ENCODE peak calls at places on chromosomes 7 and 10, in nine cellular contexts. One of them, this sample, is unnamed.

GRCh38 chr10:44862917-44863316 is 48.2 kb upstream of the TMEM72 start:
- DNase-seq in H1: peak
- DNase-seq in RWPE1: no peak
- DNase-seq in PC-9: no peak
- DNase-seq in lower lobe of right lung: no peak
- DNase-seq in heart right ventricle: no peak
- DNase-seq in PC-3: no peak
- DNase-seq in left lung: no peak
- DNase-seq in neural progenitor cell: no peak
- DNase-seq in this sample: no peak

GRCh38 chr10:103969857-103970627 is 3.1 kb downstream of the SLK start:
- DNase-seq in PC-9: no peak
- DNase-seq in heart right ventricle: no peak
- DNase-seq in PC-3: no peak
- DNase-seq in lower lobe of right lung: no peak
- DNase-seq in H1: no peak
- DNase-seq in neural progenitor cell: no peak
- DNase-seq in left lung: no peak
- DNase-seq in RWPE1: no peak
- DNase-seq in this sample: no peak

GRCh38 chr10:99394761-99395386 is 35.5 kb downstream of the GOT1 start:
- DNase-seq in neural progenitor cell: no peak
- DNase-seq in lower lobe of right lung: no peak
- DNase-seq in H1: no peak
- DNase-seq in PC-3: peak
- DNase-seq in heart right ventricle: no peak
- DNase-seq in PC-9: peak
- DNase-seq in RWPE1: peak
- DNase-seq in left lung: peak
- DNase-seq in this sample: no peak

GRCh38 chr10:96473866-96474265 is 39.9 kb downstream of the TLL2 start:
- DNase-seq in lower lobe of right lung: no peak
- DNase-seq in H1: no peak
- DNase-seq in heart right ventricle: no peak
- DNase-seq in RWPE1: no peak
- DNase-seq in PC-9: no peak
- DNase-seq in PC-3: no peak
- DNase-seq in neural progenitor cell: peak
- DNase-seq in left lung: no peak
- DNase-seq in this sample: no peak

GRCh38 chr10:36493511-36493880 is 631.9 kb upstream of the ANKRD30A start:
- DNase-seq in lower lobe of right lung: no peak
- DNase-seq in RWPE1: peak
- DNase-seq in heart right ventricle: no peak
- DNase-seq in PC-3: peak
- DNase-seq in left lung: no peak
- DNase-seq in PC-9: no peak
- DNase-seq in H1: no peak
- DNase-seq in neural progenitor cell: no peak
- DNase-seq in this sample: no peak

GRCh38 chr7:97357459-97357858 is 240.0 kb downstream of the SDHAF3 start:
- DNase-seq in PC-9: no peak
- DNase-seq in lower lobe of right lung: no peak
- DNase-seq in PC-3: no peak
- DNase-seq in H1: no peak
- DNase-seq in neural progenitor cell: no peak
- DNase-seq in heart right ventricle: no peak
- DNase-seq in RWPE1: no peak
- DNase-seq in left lung: no peak
- DNase-seq in this sample: no peak

GRCh38 chr10:77391605-77392235 is 245.9 kb downstream of the KCNMA1 start:
- DNase-seq in heart right ventricle: peak
- DNase-seq in RWPE1: peak
- DNase-seq in lower lobe of right lung: peak
- DNase-seq in PC-9: peak
- DNase-seq in H1: peak
- DNase-seq in left lung: peak
- DNase-seq in neural progenitor cell: peak
- DNase-seq in PC-3: peak
- DNase-seq in this sample: peak

GRCh38 chr10:93875032-93875358 is 18.8 kb upstream of the SLC35G1 start:
- DNase-seq in H1: no peak
- DNase-seq in PC-3: no peak
- DNase-seq in lower lobe of right lung: no peak
- DNase-seq in heart right ventricle: no peak
- DNase-seq in RWPE1: no peak
- DNase-seq in neural progenitor cell: no peak
- DNase-seq in PC-9: no peak
- DNase-seq in left lung: no peak
- DNase-seq in this sample: no peak

GRCh38 chr10:79178614-79179403 is 110.0 kb downstream of the ZMIZ1 start:
- DNase-seq in PC-9: no peak
- DNase-seq in PC-3: no peak
- DNase-seq in heart right ventricle: no peak
- DNase-seq in RWPE1: no peak
- DNase-seq in lower lobe of right lung: no peak
- DNase-seq in H1: no peak
- DNase-seq in left lung: no peak
- DNase-seq in neural progenitor cell: peak
- DNase-seq in this sample: no peak

GRCh38 chr10:114212153-114212552 is 26.9 kb upstream of the VWA2 start:
- DNase-seq in H1: no peak
- DNase-seq in lower lobe of right lung: no peak
- DNase-seq in RWPE1: no peak
- DNase-seq in PC-9: no peak
- DNase-seq in heart right ventricle: no peak
- DNase-seq in neural progenitor cell: no peak
- DNase-seq in PC-3: no peak
- DNase-seq in left lung: no peak
- DNase-seq in this sample: no peak

GRCh38 chr7:125934539-125934938 is 1004.9 kb upstream of the POT1 start:
- DNase-seq in PC-9: peak
- DNase-seq in neural progenitor cell: no peak
- DNase-seq in RWPE1: no peak
- DNase-seq in PC-3: peak
- DNase-seq in H1: no peak
- DNase-seq in left lung: no peak
- DNase-seq in lower lobe of right lung: no peak
- DNase-seq in heart right ventricle: no peak
- DNase-seq in this sample: no peak

GRCh38 chr10:99854860-99855259 is 72.4 kb downstream of the ABCC2 start:
- DNase-seq in H1: no peak
- DNase-seq in left lung: no peak
- DNase-seq in RWPE1: no peak
- DNase-seq in PC-9: no peak
- DNase-seq in lower lobe of right lung: no peak
- DNase-seq in PC-3: peak
- DNase-seq in heart right ventricle: no peak
- DNase-seq in neural progenitor cell: peak
- DNase-seq in this sample: no peak

GRCh38 chr7:135925205-135925604 is 52.0 kb downstream of the MTPN start:
- DNase-seq in neural progenitor cell: no peak
- DNase-seq in heart right ventricle: no peak
- DNase-seq in left lung: no peak
- DNase-seq in PC-9: no peak
- DNase-seq in H1: no peak
- DNase-seq in RWPE1: no peak
- DNase-seq in PC-3: no peak
- DNase-seq in lower lobe of right lung: no peak
- DNase-seq in this sample: no peak

GRCh38 chr10:104090597-104090996 is 4.9 kb upstream of the COL17A1 start:
- DNase-seq in left lung: no peak
- DNase-seq in neural progenitor cell: no peak
- DNase-seq in PC-3: no peak
- DNase-seq in lower lobe of right lung: no peak
- DNase-seq in heart right ventricle: no peak
- DNase-seq in H1: no peak
- DNase-seq in PC-9: no peak
- DNase-seq in RWPE1: no peak
- DNase-seq in this sample: no peak

DNA sequence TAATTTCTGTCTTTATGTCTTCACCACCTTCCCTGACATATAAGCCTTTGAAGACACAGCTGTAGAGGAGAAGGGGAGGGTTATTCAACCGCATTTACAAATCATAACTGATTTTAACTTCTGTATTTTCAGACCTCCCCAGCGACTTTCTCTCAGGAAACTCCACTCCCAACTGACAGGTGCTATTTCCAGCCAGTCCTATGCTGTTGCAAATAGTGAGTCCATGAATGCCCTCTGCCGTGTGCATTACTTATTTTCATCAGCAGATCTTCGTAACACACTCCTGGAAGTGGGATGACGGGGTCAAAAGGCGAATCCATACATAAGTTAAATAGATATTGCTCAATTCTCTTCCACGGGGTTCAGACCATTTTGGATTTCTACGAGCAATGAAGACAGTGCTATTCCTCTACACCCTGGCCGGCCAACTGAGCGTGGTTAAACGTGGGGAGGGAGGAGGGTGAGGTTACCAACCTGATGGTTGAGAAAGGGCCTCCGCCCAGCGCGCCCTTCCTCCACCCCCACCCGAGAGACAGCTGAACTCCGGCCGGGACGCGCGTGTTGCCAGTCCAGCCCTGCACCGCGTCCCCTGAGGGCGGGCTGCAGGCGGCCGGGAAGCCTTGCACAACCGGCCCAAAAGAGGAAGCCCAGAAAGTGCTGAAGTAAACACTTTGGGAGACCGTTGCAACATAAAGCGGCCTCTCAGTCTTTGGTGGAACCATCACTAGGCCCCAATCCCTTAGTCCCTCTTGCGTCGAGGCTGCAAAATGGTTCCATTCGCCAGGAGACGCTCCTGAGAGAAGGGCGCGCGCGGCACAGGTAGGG is at the start of gene APBB1IP:
- DNase-seq in left lung: peak
- DNase-seq in lower lobe of right lung: peak
- DNase-seq in H1: peak
- DNase-seq in neural progenitor cell: peak
- DNase-seq in RWPE1: no peak
- DNase-seq in PC-3: no peak
- DNase-seq in heart right ventricle: peak
- DNase-seq in PC-9: no peak
- DNase-seq in this sample: no peak
- TF ChIP-seq CTCF in left lung: no peak
- TF ChIP-seq CTCF in lower lobe of right lung: no peak
- TF ChIP-seq CTCF in H1: no peak
- TF ChIP-seq CTCF in neural progenitor cell: no peak
- TF ChIP-seq CTCF in RWPE1: no peak
- TF ChIP-seq CTCF in PC-3: no peak
- TF ChIP-seq CTCF in heart right ventricle: no peak
- TF ChIP-seq CTCF in PC-9: no peak
- TF ChIP-seq CTCF in this sample: no peak

GRCh38 chr10:23656735-23657134 is 217.9 kb downstream of the OTUD1 start:
- DNase-seq in left lung: no peak
- DNase-seq in neural progenitor cell: peak
- DNase-seq in RWPE1: peak
- DNase-seq in PC-9: no peak
- DNase-seq in H1: no peak
- DNase-seq in lower lobe of right lung: no peak
- DNase-seq in heart right ventricle: no peak
- DNase-seq in PC-3: peak
- DNase-seq in this sample: no peak
- TF ChIP-seq CTCF in left lung: peak
- TF ChIP-seq CTCF in neural progenitor cell: peak
- TF ChIP-seq CTCF in RWPE1: peak
- TF ChIP-seq CTCF in PC-9: peak
- TF ChIP-seq CTCF in H1: peak
- TF ChIP-seq CTCF in lower lobe of right lung: peak
- TF ChIP-seq CTCF in heart right ventricle: peak
- TF ChIP-seq CTCF in PC-3: peak
- TF ChIP-seq CTCF in this sample: peak

DNA sequence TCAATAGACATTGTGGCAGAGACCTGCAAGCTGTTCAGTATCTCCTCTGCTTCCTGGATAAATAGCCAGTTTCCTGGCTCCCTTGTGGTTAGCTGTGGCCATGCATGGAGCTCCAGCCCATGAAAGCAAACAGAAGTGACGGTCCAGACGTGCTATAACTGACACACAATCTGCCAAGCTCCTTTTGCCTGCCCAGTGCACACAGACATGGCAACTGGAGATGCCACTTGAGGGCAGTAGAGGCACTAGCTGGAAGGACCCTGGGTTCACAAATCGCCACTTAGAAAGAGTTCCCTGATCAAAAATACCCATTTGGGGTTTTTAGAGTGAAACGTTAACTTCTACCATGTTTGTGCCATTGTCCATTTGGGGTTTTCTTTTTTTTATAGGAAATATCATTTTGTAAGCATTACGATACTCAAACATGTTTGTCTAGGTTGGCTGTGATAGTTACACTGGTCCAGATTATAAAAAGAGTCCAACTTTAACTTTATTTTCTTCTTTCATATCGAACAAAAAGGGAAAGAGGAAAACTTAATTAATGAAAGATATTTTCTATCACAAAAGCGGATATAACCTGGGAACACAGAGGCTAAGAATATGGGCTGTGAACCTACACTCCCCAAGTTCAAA is 31.3 kb downstream of the KIN start:
- DNase-seq in neural progenitor cell: peak
- DNase-seq in heart right ventricle: no peak
- DNase-seq in PC-3: peak
- DNase-seq in H1: no peak
- DNase-seq in lower lobe of right lung: no peak
- DNase-seq in PC-9: no peak
- DNase-seq in left lung: no peak
- DNase-seq in RWPE1: no peak
- DNase-seq in this sample: no peak
- TF ChIP-seq CTCF in neural progenitor cell: peak
- TF ChIP-seq CTCF in heart right ventricle: peak
- TF ChIP-seq CTCF in PC-3: peak
- TF ChIP-seq CTCF in H1: peak
- TF ChIP-seq CTCF in lower lobe of right lung: peak
- TF ChIP-seq CTCF in PC-9: peak
- TF ChIP-seq CTCF in left lung: peak
- TF ChIP-seq CTCF in RWPE1: peak
- TF ChIP-seq CTCF in this sample: peak

GRCh38 chr10:3866347-3866746 is 81.3 kb upstream of the KLF6 start:
- DNase-seq in PC-3: no peak
- DNase-seq in RWPE1: no peak
- DNase-seq in heart right ventricle: no peak
- DNase-seq in neural progenitor cell: no peak
- DNase-seq in lower lobe of right lung: no peak
- DNase-seq in H1: no peak
- DNase-seq in left lung: no peak
- DNase-seq in PC-9: no peak
- DNase-seq in this sample: no peak

GRCh38 chr10:3871424-3871996 is 86.5 kb upstream of the KLF6 start:
- DNase-seq in PC-9: no peak
- DNase-seq in neural progenitor cell: peak
- DNase-seq in RWPE1: no peak
- DNase-seq in left lung: no peak
- DNase-seq in heart right ventricle: no peak
- DNase-seq in PC-3: no peak
- DNase-seq in lower lobe of right lung: no peak
- DNase-seq in H1: no peak
- DNase-seq in this sample: no peak

GRCh38 chr10:3867454-3868273 is 82.7 kb upstream of the KLF6 start:
- DNase-seq in neural progenitor cell: no peak
- DNase-seq in left lung: no peak
- DNase-seq in PC-3: peak
- DNase-seq in PC-9: no peak
- DNase-seq in heart right ventricle: no peak
- DNase-seq in RWPE1: no peak
- DNase-seq in lower lobe of right lung: no peak
- DNase-seq in H1: no peak
- DNase-seq in this sample: no peak

GRCh38 chr10:3868274-3868669 is 83.3 kb upstream of the KLF6 start:
- DNase-seq in lower lobe of right lung: no peak
- DNase-seq in heart right ventricle: no peak
- DNase-seq in H1: no peak
- DNase-seq in left lung: no peak
- DNase-seq in PC-9: no peak
- DNase-seq in PC-3: no peak
- DNase-seq in neural progenitor cell: no peak
- DNase-seq in RWPE1: no peak
- DNase-seq in this sample: no peak

GRCh38 chr10:3869036-3869435 is 84.0 kb upstream of the KLF6 start:
- DNase-seq in heart right ventricle: no peak
- DNase-seq in PC-9: peak
- DNase-seq in neural progenitor cell: no peak
- DNase-seq in lower lobe of right lung: no peak
- DNase-seq in left lung: no peak
- DNase-seq in PC-3: no peak
- DNase-seq in H1: no peak
- DNase-seq in RWPE1: no peak
- DNase-seq in this sample: no peak
- TF ChIP-seq CTCF in heart right ventricle: no peak
- TF ChIP-seq CTCF in PC-9: no peak
- TF ChIP-seq CTCF in neural progenitor cell: no peak
- TF ChIP-seq CTCF in lower lobe of right lung: no peak
- TF ChIP-seq CTCF in left lung: no peak
- TF ChIP-seq CTCF in PC-3: no peak
- TF ChIP-seq CTCF in H1: no peak
- TF ChIP-seq CTCF in RWPE1: no peak
- TF ChIP-seq CTCF in this sample: no peak

This sample was measured in neural crest cell.